ENCODE peak calls at places on chromosomes 4 and X, in ten cellular contexts. One of them, this sample, is unnamed.

GRCh38 chrX:39377171-39377570 is 575.9 kb downstream of the MID1IP1 start:
- DNase-seq in bronchial epithelial cell: no peak
- DNase-seq in activated T-helper 1 cell treated with anti-CD3 and anti-CD28 coated beads, Interleukin-12 subunit alpha, Interleukin-12 subunit beta, Interleukin-2, Interleukin-4 antibody, amounts not matched to agents 30 ng/mL and 10 ng/mL and 1 ng/mL, durations not matched to agents 14 hours and 24 hours and 36 hours: no peak
- DNase-seq in activated T-cell treated with anti-CD3 and anti-CD28 coated beads for 1 hour: no peak
- DNase-seq in stimulated activated CD8-positive, alpha-beta memory T cell treated with anti-CD3 and anti-CD28 coated beads, Interleukin-15, amount 100 ng/mL, for 24 hours: no peak
- DNase-seq in NCI-H2029 treated with DMSO at 0.1 percent for 48 hours: no peak
- DNase-seq in NCI-H1105 treated with DMSO at 0.1 percent for 48 hours: peak; percentile 1
- DNase-seq in neural progenitor cell: no peak
- DNase-seq in posterior vena cava: no peak
- DNase-seq in foreskin fibroblast: no peak
- DNase-seq in this sample: no peak

GRCh38 chr4:77045490-77045889 is 30.3 kb downstream of the CCNI start:
- DNase-seq in bronchial epithelial cell: peak; percentile 29
- DNase-seq in activated T-helper 1 cell treated with anti-CD3 and anti-CD28 coated beads, Interleukin-12 subunit alpha, Interleukin-12 subunit beta, Interleukin-2, Interleukin-4 antibody, amounts not matched to agents 30 ng/mL and 10 ng/mL and 1 ng/mL, durations not matched to agents 14 hours and 24 hours and 36 hours: no peak
- DNase-seq in activated T-cell treated with anti-CD3 and anti-CD28 coated beads for 1 hour: no peak
- DNase-seq in stimulated activated CD8-positive, alpha-beta memory T cell treated with anti-CD3 and anti-CD28 coated beads, Interleukin-15, amount 100 ng/mL, for 24 hours: no peak
- DNase-seq in NCI-H2029 treated with DMSO at 0.1 percent for 48 hours: no peak
- DNase-seq in NCI-H1105 treated with DMSO at 0.1 percent for 48 hours: no peak
- DNase-seq in neural progenitor cell: peak; percentile 50
- DNase-seq in posterior vena cava: no peak
- DNase-seq in foreskin fibroblast: peak; percentile 34
- DNase-seq in this sample: no peak

GRCh38 chr4:23930750-23931488 is 41.1 kb upstream of the PPARGC1A start:
- DNase-seq in bronchial epithelial cell: no peak
- DNase-seq in activated T-helper 1 cell treated with anti-CD3 and anti-CD28 coated beads, Interleukin-12 subunit alpha, Interleukin-12 subunit beta, Interleukin-2, Interleukin-4 antibody, amounts not matched to agents 30 ng/mL and 10 ng/mL and 1 ng/mL, durations not matched to agents 14 hours and 24 hours and 36 hours: no peak
- DNase-seq in activated T-cell treated with anti-CD3 and anti-CD28 coated beads for 1 hour: no peak
- DNase-seq in stimulated activated CD8-positive, alpha-beta memory T cell treated with anti-CD3 and anti-CD28 coated beads, Interleukin-15, amount 100 ng/mL, for 24 hours: no peak
- DNase-seq in NCI-H2029 treated with DMSO at 0.1 percent for 48 hours: no peak
- DNase-seq in NCI-H1105 treated with DMSO at 0.1 percent for 48 hours: no peak
- DNase-seq in neural progenitor cell: peak; percentile 10
- DNase-seq in posterior vena cava: peak; percentile 90
- DNase-seq in foreskin fibroblast: peak; percentile 57
- DNase-seq in this sample: peak; percentile 74

GRCh38 chr4:128385683-128386304 is 98.2 kb upstream of the PGRMC2 start:
- DNase-seq in bronchial epithelial cell: peak; percentile 91
- DNase-seq in activated T-helper 1 cell treated with anti-CD3 and anti-CD28 coated beads, Interleukin-12 subunit alpha, Interleukin-12 subunit beta, Interleukin-2, Interleukin-4 antibody, amounts not matched to agents 30 ng/mL and 10 ng/mL and 1 ng/mL, durations not matched to agents 14 hours and 24 hours and 36 hours: no peak
- DNase-seq in activated T-cell treated with anti-CD3 and anti-CD28 coated beads for 1 hour: no peak
- DNase-seq in stimulated activated CD8-positive, alpha-beta memory T cell treated with anti-CD3 and anti-CD28 coated beads, Interleukin-15, amount 100 ng/mL, for 24 hours: no peak
- DNase-seq in NCI-H2029 treated with DMSO at 0.1 percent for 48 hours: no peak
- DNase-seq in NCI-H1105 treated with DMSO at 0.1 percent for 48 hours: no peak
- DNase-seq in neural progenitor cell: no peak
- DNase-seq in posterior vena cava: no peak
- DNase-seq in foreskin fibroblast: peak; percentile 42
- DNase-seq in this sample: no peak

GRCh38 chr4:159593651-159594050 is 490.8 kb downstream of the RAPGEF2 start:
- DNase-seq in bronchial epithelial cell: no peak
- DNase-seq in activated T-helper 1 cell treated with anti-CD3 and anti-CD28 coated beads, Interleukin-12 subunit alpha, Interleukin-12 subunit beta, Interleukin-2, Interleukin-4 antibody, amounts not matched to agents 30 ng/mL and 10 ng/mL and 1 ng/mL, durations not matched to agents 14 hours and 24 hours and 36 hours: no peak
- DNase-seq in activated T-cell treated with anti-CD3 and anti-CD28 coated beads for 1 hour: no peak
- DNase-seq in stimulated activated CD8-positive, alpha-beta memory T cell treated with anti-CD3 and anti-CD28 coated beads, Interleukin-15, amount 100 ng/mL, for 24 hours: no peak
- DNase-seq in NCI-H2029 treated with DMSO at 0.1 percent for 48 hours: no peak
- DNase-seq in NCI-H1105 treated with DMSO at 0.1 percent for 48 hours: no peak
- DNase-seq in neural progenitor cell: no peak
- DNase-seq in posterior vena cava: no peak
- DNase-seq in foreskin fibroblast: no peak
- DNase-seq in this sample: no peak

GRCh38 chr4:186029731-186030421 is 39.1 kb upstream of the TLR3 start:
- DNase-seq in bronchial epithelial cell: peak; percentile 17
- DNase-seq in activated T-helper 1 cell treated with anti-CD3 and anti-CD28 coated beads, Interleukin-12 subunit alpha, Interleukin-12 subunit beta, Interleukin-2, Interleukin-4 antibody, amounts not matched to agents 30 ng/mL and 10 ng/mL and 1 ng/mL, durations not matched to agents 14 hours and 24 hours and 36 hours: no peak
- DNase-seq in activated T-cell treated with anti-CD3 and anti-CD28 coated beads for 1 hour: no peak
- DNase-seq in stimulated activated CD8-positive, alpha-beta memory T cell treated with anti-CD3 and anti-CD28 coated beads, Interleukin-15, amount 100 ng/mL, for 24 hours: no peak
- DNase-seq in NCI-H2029 treated with DMSO at 0.1 percent for 48 hours: peak; percentile 18
- DNase-seq in NCI-H1105 treated with DMSO at 0.1 percent for 48 hours: peak; percentile 59
- DNase-seq in neural progenitor cell: peak; percentile 90
- DNase-seq in posterior vena cava: peak; percentile 90
- DNase-seq in foreskin fibroblast: no peak
- DNase-seq in this sample: peak; percentile 71

GRCh38 chr4:41215969-41216293 is 1.6 kb upstream of the APBB2 start:
- DNase-seq in bronchial epithelial cell: no peak
- DNase-seq in activated T-helper 1 cell treated with anti-CD3 and anti-CD28 coated beads, Interleukin-12 subunit alpha, Interleukin-12 subunit beta, Interleukin-2, Interleukin-4 antibody, amounts not matched to agents 30 ng/mL and 10 ng/mL and 1 ng/mL, durations not matched to agents 14 hours and 24 hours and 36 hours: no peak
- DNase-seq in activated T-cell treated with anti-CD3 and anti-CD28 coated beads for 1 hour: no peak
- DNase-seq in stimulated activated CD8-positive, alpha-beta memory T cell treated with anti-CD3 and anti-CD28 coated beads, Interleukin-15, amount 100 ng/mL, for 24 hours: no peak
- DNase-seq in NCI-H2029 treated with DMSO at 0.1 percent for 48 hours: no peak
- DNase-seq in NCI-H1105 treated with DMSO at 0.1 percent for 48 hours: no peak
- DNase-seq in neural progenitor cell: no peak
- DNase-seq in posterior vena cava: no peak
- DNase-seq in foreskin fibroblast: no peak
- DNase-seq in this sample: no peak

GRCh38 chr4:1556541-1557220 is 127.4 kb downstream of the FAM53A start:
- DNase-seq in bronchial epithelial cell: no peak
- DNase-seq in activated T-helper 1 cell treated with anti-CD3 and anti-CD28 coated beads, Interleukin-12 subunit alpha, Interleukin-12 subunit beta, Interleukin-2, Interleukin-4 antibody, amounts not matched to agents 30 ng/mL and 10 ng/mL and 1 ng/mL, durations not matched to agents 14 hours and 24 hours and 36 hours: no peak
- DNase-seq in activated T-cell treated with anti-CD3 and anti-CD28 coated beads for 1 hour: no peak
- DNase-seq in stimulated activated CD8-positive, alpha-beta memory T cell treated with anti-CD3 and anti-CD28 coated beads, Interleukin-15, amount 100 ng/mL, for 24 hours: no peak
- DNase-seq in NCI-H2029 treated with DMSO at 0.1 percent for 48 hours: no peak
- DNase-seq in NCI-H1105 treated with DMSO at 0.1 percent for 48 hours: no peak
- DNase-seq in neural progenitor cell: peak; percentile 51
- DNase-seq in posterior vena cava: no peak
- DNase-seq in foreskin fibroblast: no peak
- DNase-seq in this sample: no peak

GRCh38 chr4:38939150-38939549 is 71.5 kb downstream of the FAM114A1 start:
- DNase-seq in bronchial epithelial cell: no peak
- DNase-seq in activated T-helper 1 cell treated with anti-CD3 and anti-CD28 coated beads, Interleukin-12 subunit alpha, Interleukin-12 subunit beta, Interleukin-2, Interleukin-4 antibody, amounts not matched to agents 30 ng/mL and 10 ng/mL and 1 ng/mL, durations not matched to agents 14 hours and 24 hours and 36 hours: no peak
- DNase-seq in activated T-cell treated with anti-CD3 and anti-CD28 coated beads for 1 hour: no peak
- DNase-seq in stimulated activated CD8-positive, alpha-beta memory T cell treated with anti-CD3 and anti-CD28 coated beads, Interleukin-15, amount 100 ng/mL, for 24 hours: no peak
- DNase-seq in NCI-H2029 treated with DMSO at 0.1 percent for 48 hours: no peak
- DNase-seq in NCI-H1105 treated with DMSO at 0.1 percent for 48 hours: no peak
- DNase-seq in neural progenitor cell: no peak
- DNase-seq in posterior vena cava: no peak
- DNase-seq in foreskin fibroblast: no peak
- DNase-seq in this sample: no peak

GRCh38 chr4:145347684-145348083 is 134.0 kb upstream of the SMAD1 start:
- DNase-seq in bronchial epithelial cell: no peak
- DNase-seq in activated T-helper 1 cell treated with anti-CD3 and anti-CD28 coated beads, Interleukin-12 subunit alpha, Interleukin-12 subunit beta, Interleukin-2, Interleukin-4 antibody, amounts not matched to agents 30 ng/mL and 10 ng/mL and 1 ng/mL, durations not matched to agents 14 hours and 24 hours and 36 hours: no peak
- DNase-seq in activated T-cell treated with anti-CD3 and anti-CD28 coated beads for 1 hour: no peak
- DNase-seq in stimulated activated CD8-positive, alpha-beta memory T cell treated with anti-CD3 and anti-CD28 coated beads, Interleukin-15, amount 100 ng/mL, for 24 hours: no peak
- DNase-seq in NCI-H2029 treated with DMSO at 0.1 percent for 48 hours: no peak
- DNase-seq in NCI-H1105 treated with DMSO at 0.1 percent for 48 hours: no peak
- DNase-seq in neural progenitor cell: no peak
- DNase-seq in posterior vena cava: no peak
- DNase-seq in foreskin fibroblast: peak; percentile 19
- DNase-seq in this sample: no peak

GRCh38 chrX:6693051-6693450 is 158.1 kb upstream of the VCX3A start:
- DNase-seq in bronchial epithelial cell: no peak
- DNase-seq in activated T-helper 1 cell treated with anti-CD3 and anti-CD28 coated beads, Interleukin-12 subunit alpha, Interleukin-12 subunit beta, Interleukin-2, Interleukin-4 antibody, amounts not matched to agents 30 ng/mL and 10 ng/mL and 1 ng/mL, durations not matched to agents 14 hours and 24 hours and 36 hours: no peak
- DNase-seq in activated T-cell treated with anti-CD3 and anti-CD28 coated beads for 1 hour: no peak
- DNase-seq in stimulated activated CD8-positive, alpha-beta memory T cell treated with anti-CD3 and anti-CD28 coated beads, Interleukin-15, amount 100 ng/mL, for 24 hours: no peak
- DNase-seq in NCI-H2029 treated with DMSO at 0.1 percent for 48 hours: no peak
- DNase-seq in NCI-H1105 treated with DMSO at 0.1 percent for 48 hours: no peak
- DNase-seq in neural progenitor cell: no peak
- DNase-seq in posterior vena cava: no peak
- DNase-seq in foreskin fibroblast: no peak
- DNase-seq in this sample: no peak

GRCh38 chrX:581717-582116 is 48.9 kb upstream of the SHOX start:
- DNase-seq in bronchial epithelial cell: peak; percentile 16
- DNase-seq in activated T-helper 1 cell treated with anti-CD3 and anti-CD28 coated beads, Interleukin-12 subunit alpha, Interleukin-12 subunit beta, Interleukin-2, Interleukin-4 antibody, amounts not matched to agents 30 ng/mL and 10 ng/mL and 1 ng/mL, durations not matched to agents 14 hours and 24 hours and 36 hours: no peak
- DNase-seq in activated T-cell treated with anti-CD3 and anti-CD28 coated beads for 1 hour: no peak
- DNase-seq in stimulated activated CD8-positive, alpha-beta memory T cell treated with anti-CD3 and anti-CD28 coated beads, Interleukin-15, amount 100 ng/mL, for 24 hours: no peak
- DNase-seq in NCI-H2029 treated with DMSO at 0.1 percent for 48 hours: no peak
- DNase-seq in NCI-H1105 treated with DMSO at 0.1 percent for 48 hours: no peak
- DNase-seq in neural progenitor cell: no peak
- DNase-seq in posterior vena cava: no peak
- DNase-seq in foreskin fibroblast: peak; percentile 52
- DNase-seq in this sample: no peak

GRCh38 chr4:69649207-69649606 is 3.8 kb downstream of the UGT2A1 start:
- DNase-seq in bronchial epithelial cell: peak; percentile 75
- DNase-seq in activated T-helper 1 cell treated with anti-CD3 and anti-CD28 coated beads, Interleukin-12 subunit alpha, Interleukin-12 subunit beta, Interleukin-2, Interleukin-4 antibody, amounts not matched to agents 30 ng/mL and 10 ng/mL and 1 ng/mL, durations not matched to agents 14 hours and 24 hours and 36 hours: no peak
- DNase-seq in activated T-cell treated with anti-CD3 and anti-CD28 coated beads for 1 hour: no peak
- DNase-seq in stimulated activated CD8-positive, alpha-beta memory T cell treated with anti-CD3 and anti-CD28 coated beads, Interleukin-15, amount 100 ng/mL, for 24 hours: no peak
- DNase-seq in NCI-H2029 treated with DMSO at 0.1 percent for 48 hours: no peak
- DNase-seq in NCI-H1105 treated with DMSO at 0.1 percent for 48 hours: no peak
- DNase-seq in neural progenitor cell: no peak
- DNase-seq in posterior vena cava: no peak
- DNase-seq in foreskin fibroblast: no peak
- DNase-seq in this sample: no peak

GRCh38 chr4:151931563-151931962 is 170.8 kb upstream of the GATB start:
- DNase-seq in bronchial epithelial cell: no peak
- DNase-seq in activated T-helper 1 cell treated with anti-CD3 and anti-CD28 coated beads, Interleukin-12 subunit alpha, Interleukin-12 subunit beta, Interleukin-2, Interleukin-4 antibody, amounts not matched to agents 30 ng/mL and 10 ng/mL and 1 ng/mL, durations not matched to agents 14 hours and 24 hours and 36 hours: no peak
- DNase-seq in activated T-cell treated with anti-CD3 and anti-CD28 coated beads for 1 hour: no peak
- DNase-seq in stimulated activated CD8-positive, alpha-beta memory T cell treated with anti-CD3 and anti-CD28 coated beads, Interleukin-15, amount 100 ng/mL, for 24 hours: no peak
- DNase-seq in NCI-H2029 treated with DMSO at 0.1 percent for 48 hours: no peak
- DNase-seq in NCI-H1105 treated with DMSO at 0.1 percent for 48 hours: peak; percentile 17
- DNase-seq in neural progenitor cell: no peak
- DNase-seq in posterior vena cava: no peak
- DNase-seq in foreskin fibroblast: no peak
- DNase-seq in this sample: no peak

GRCh38 chr4:135508006-135508714 is 1306.6 kb upstream of the PABPC4L start:
- DNase-seq in bronchial epithelial cell: peak; percentile 95
- DNase-seq in activated T-helper 1 cell treated with anti-CD3 and anti-CD28 coated beads, Interleukin-12 subunit alpha, Interleukin-12 subunit beta, Interleukin-2, Interleukin-4 antibody, amounts not matched to agents 30 ng/mL and 10 ng/mL and 1 ng/mL, durations not matched to agents 14 hours and 24 hours and 36 hours: no peak
- DNase-seq in activated T-cell treated with anti-CD3 and anti-CD28 coated beads for 1 hour: no peak
- DNase-seq in stimulated activated CD8-positive, alpha-beta memory T cell treated with anti-CD3 and anti-CD28 coated beads, Interleukin-15, amount 100 ng/mL, for 24 hours: no peak
- DNase-seq in NCI-H2029 treated with DMSO at 0.1 percent for 48 hours: no peak
- DNase-seq in NCI-H1105 treated with DMSO at 0.1 percent for 48 hours: no peak
- DNase-seq in neural progenitor cell: no peak
- DNase-seq in posterior vena cava: no peak
- DNase-seq in foreskin fibroblast: peak; percentile 57
- DNase-seq in this sample: no peak

GRCh38 chr4:6621556-6621927 is 18.9 kb upstream of the MRFAP1 start:
- DNase-seq in bronchial epithelial cell: no peak
- DNase-seq in activated T-helper 1 cell treated with anti-CD3 and anti-CD28 coated beads, Interleukin-12 subunit alpha, Interleukin-12 subunit beta, Interleukin-2, Interleukin-4 antibody, amounts not matched to agents 30 ng/mL and 10 ng/mL and 1 ng/mL, durations not matched to agents 14 hours and 24 hours and 36 hours: no peak
- DNase-seq in activated T-cell treated with anti-CD3 and anti-CD28 coated beads for 1 hour: no peak
- DNase-seq in stimulated activated CD8-positive, alpha-beta memory T cell treated with anti-CD3 and anti-CD28 coated beads, Interleukin-15, amount 100 ng/mL, for 24 hours: no peak
- DNase-seq in NCI-H2029 treated with DMSO at 0.1 percent for 48 hours: no peak
- DNase-seq in NCI-H1105 treated with DMSO at 0.1 percent for 48 hours: no peak
- DNase-seq in neural progenitor cell: no peak
- DNase-seq in posterior vena cava: no peak
- DNase-seq in foreskin fibroblast: no peak
- DNase-seq in this sample: peak; percentile 41

GRCh38 chr4:78889955-78890354 is 49.3 kb downstream of the PAQR3 start:
- DNase-seq in bronchial epithelial cell: no peak
- DNase-seq in activated T-helper 1 cell treated with anti-CD3 and anti-CD28 coated beads, Interleukin-12 subunit alpha, Interleukin-12 subunit beta, Interleukin-2, Interleukin-4 antibody, amounts not matched to agents 30 ng/mL and 10 ng/mL and 1 ng/mL, durations not matched to agents 14 hours and 24 hours and 36 hours: no peak
- DNase-seq in activated T-cell treated with anti-CD3 and anti-CD28 coated beads for 1 hour: no peak
- DNase-seq in stimulated activated CD8-positive, alpha-beta memory T cell treated with anti-CD3 and anti-CD28 coated beads, Interleukin-15, amount 100 ng/mL, for 24 hours: no peak
- DNase-seq in NCI-H2029 treated with DMSO at 0.1 percent for 48 hours: no peak
- DNase-seq in NCI-H1105 treated with DMSO at 0.1 percent for 48 hours: no peak
- DNase-seq in neural progenitor cell: no peak
- DNase-seq in posterior vena cava: no peak
- DNase-seq in foreskin fibroblast: no peak
- DNase-seq in this sample: no peak

GRCh38 chr4:153713840-153714239 is 29.8 kb downstream of the TLR2 start:
- DNase-seq in bronchial epithelial cell: peak; percentile 88
- DNase-seq in activated T-helper 1 cell treated with anti-CD3 and anti-CD28 coated beads, Interleukin-12 subunit alpha, Interleukin-12 subunit beta, Interleukin-2, Interleukin-4 antibody, amounts not matched to agents 30 ng/mL and 10 ng/mL and 1 ng/mL, durations not matched to agents 14 hours and 24 hours and 36 hours: no peak
- DNase-seq in activated T-cell treated with anti-CD3 and anti-CD28 coated beads for 1 hour: no peak
- DNase-seq in stimulated activated CD8-positive, alpha-beta memory T cell treated with anti-CD3 and anti-CD28 coated beads, Interleukin-15, amount 100 ng/mL, for 24 hours: no peak
- DNase-seq in NCI-H2029 treated with DMSO at 0.1 percent for 48 hours: no peak
- DNase-seq in NCI-H1105 treated with DMSO at 0.1 percent for 48 hours: no peak
- DNase-seq in neural progenitor cell: no peak
- DNase-seq in posterior vena cava: no peak
- DNase-seq in foreskin fibroblast: peak; percentile 57
- DNase-seq in this sample: no peak

GRCh38 chr4:146132445-146132844 is 43.1 kb upstream of the LSM6 start:
- DNase-seq in bronchial epithelial cell: peak; percentile 51
- DNase-seq in activated T-helper 1 cell treated with anti-CD3 and anti-CD28 coated beads, Interleukin-12 subunit alpha, Interleukin-12 subunit beta, Interleukin-2, Interleukin-4 antibody, amounts not matched to agents 30 ng/mL and 10 ng/mL and 1 ng/mL, durations not matched to agents 14 hours and 24 hours and 36 hours: peak; percentile 28
- DNase-seq in activated T-cell treated with anti-CD3 and anti-CD28 coated beads for 1 hour: no peak
- DNase-seq in stimulated activated CD8-positive, alpha-beta memory T cell treated with anti-CD3 and anti-CD28 coated beads, Interleukin-15, amount 100 ng/mL, for 24 hours: no peak
- DNase-seq in NCI-H2029 treated with DMSO at 0.1 percent for 48 hours: no peak
- DNase-seq in NCI-H1105 treated with DMSO at 0.1 percent for 48 hours: no peak
- DNase-seq in neural progenitor cell: no peak
- DNase-seq in posterior vena cava: no peak
- DNase-seq in foreskin fibroblast: no peak
- DNase-seq in this sample: no peak

GRCh38 chr4:56182356-56182755 is 204.9 kb downstream of the AASDH start:
- DNase-seq in bronchial epithelial cell: no peak
- DNase-seq in activated T-helper 1 cell treated with anti-CD3 and anti-CD28 coated beads, Interleukin-12 subunit alpha, Interleukin-12 subunit beta, Interleukin-2, Interleukin-4 antibody, amounts not matched to agents 30 ng/mL and 10 ng/mL and 1 ng/mL, durations not matched to agents 14 hours and 24 hours and 36 hours: no peak
- DNase-seq in activated T-cell treated with anti-CD3 and anti-CD28 coated beads for 1 hour: no peak
- DNase-seq in stimulated activated CD8-positive, alpha-beta memory T cell treated with anti-CD3 and anti-CD28 coated beads, Interleukin-15, amount 100 ng/mL, for 24 hours: no peak
- DNase-seq in NCI-H2029 treated with DMSO at 0.1 percent for 48 hours: no peak
- DNase-seq in NCI-H1105 treated with DMSO at 0.1 percent for 48 hours: no peak
- DNase-seq in neural progenitor cell: no peak
- DNase-seq in posterior vena cava: no peak
- DNase-seq in foreskin fibroblast: no peak
- DNase-seq in this sample: no peak

GRCh38 chrX:18994713-18995112 is 10.8 kb upstream of the PHKA2 start:
- DNase-seq in bronchial epithelial cell: peak; percentile 91
- DNase-seq in activated T-helper 1 cell treated with anti-CD3 and anti-CD28 coated beads, Interleukin-12 subunit alpha, Interleukin-12 subunit beta, Interleukin-2, Interleukin-4 antibody, amounts not matched to agents 30 ng/mL and 10 ng/mL and 1 ng/mL, durations not matched to agents 14 hours and 24 hours and 36 hours: no peak
- DNase-seq in activated T-cell treated with anti-CD3 and anti-CD28 coated beads for 1 hour: no peak
- DNase-seq in stimulated activated CD8-positive, alpha-beta memory T cell treated with anti-CD3 and anti-CD28 coated beads, Interleukin-15, amount 100 ng/mL, for 24 hours: no peak
- DNase-seq in NCI-H2029 treated with DMSO at 0.1 percent for 48 hours: no peak
- DNase-seq in NCI-H1105 treated with DMSO at 0.1 percent for 48 hours: no peak
- DNase-seq in neural progenitor cell: no peak
- DNase-seq in posterior vena cava: no peak
- DNase-seq in foreskin fibroblast: peak; percentile 78
- DNase-seq in this sample: no peak

GRCh38 chr4:89899157-89899556 is 4.5 kb downstream of the MMRN1 start:
- DNase-seq in bronchial epithelial cell: no peak
- DNase-seq in activated T-helper 1 cell treated with anti-CD3 and anti-CD28 coated beads, Interleukin-12 subunit alpha, Interleukin-12 subunit beta, Interleukin-2, Interleukin-4 antibody, amounts not matched to agents 30 ng/mL and 10 ng/mL and 1 ng/mL, durations not matched to agents 14 hours and 24 hours and 36 hours: no peak
- DNase-seq in activated T-cell treated with anti-CD3 and anti-CD28 coated beads for 1 hour: no peak
- DNase-seq in stimulated activated CD8-positive, alpha-beta memory T cell treated with anti-CD3 and anti-CD28 coated beads, Interleukin-15, amount 100 ng/mL, for 24 hours: no peak
- DNase-seq in NCI-H2029 treated with DMSO at 0.1 percent for 48 hours: no peak
- DNase-seq in NCI-H1105 treated with DMSO at 0.1 percent for 48 hours: no peak
- DNase-seq in neural progenitor cell: no peak
- DNase-seq in posterior vena cava: no peak
- DNase-seq in foreskin fibroblast: no peak
- DNase-seq in this sample: no peak

GRCh38 chr4:176451441-176451840 is 131.7 kb downstream of the SPCS3 start:
- DNase-seq in bronchial epithelial cell: no peak
- DNase-seq in activated T-helper 1 cell treated with anti-CD3 and anti-CD28 coated beads, Interleukin-12 subunit alpha, Interleukin-12 subunit beta, Interleukin-2, Interleukin-4 antibody, amounts not matched to agents 30 ng/mL and 10 ng/mL and 1 ng/mL, durations not matched to agents 14 hours and 24 hours and 36 hours: no peak
- DNase-seq in activated T-cell treated with anti-CD3 and anti-CD28 coated beads for 1 hour: no peak
- DNase-seq in stimulated activated CD8-positive, alpha-beta memory T cell treated with anti-CD3 and anti-CD28 coated beads, Interleukin-15, amount 100 ng/mL, for 24 hours: no peak
- DNase-seq in NCI-H2029 treated with DMSO at 0.1 percent for 48 hours: no peak
- DNase-seq in NCI-H1105 treated with DMSO at 0.1 percent for 48 hours: peak; percentile 4
- DNase-seq in neural progenitor cell: peak; percentile 70
- DNase-seq in posterior vena cava: no peak
- DNase-seq in foreskin fibroblast: no peak
- DNase-seq in this sample: no peak

This sample was measured in upper lobe of right lung.